ENCODE peak calls at places on chromosomes 3 and 15, in four cellular contexts. One of them, this sample, is unnamed.

GRCh38 chr3:153595186-153595815 is 433.3 kb downstream of the RAP2B start:
- DNase-seq in GM06990: no peak
- DNase-seq in neural progenitor cell: peak; percentile 36
- DNase-seq in astrocyte: peak; percentile 25
- DNase-seq in this sample: peak; percentile 45

GRCh38 chr3:129393271-129393670 is 35.2 kb downstream of the EFCAB12 start:
- DNase-seq in GM06990: no peak
- DNase-seq in neural progenitor cell: no peak
- DNase-seq in astrocyte: no peak
- DNase-seq in this sample: no peak

GRCh38 chr3:150469031-150469930 is 61.2 kb downstream of the TSC22D2 start:
- DNase-seq in GM06990: no peak
- DNase-seq in neural progenitor cell: no peak
- DNase-seq in astrocyte: peak; percentile 98
- DNase-seq in this sample: peak; percentile 98

GRCh38 chr3:118168175-118168574 is 866.5 kb downstream of the IGSF11 start:
- DNase-seq in GM06990: no peak
- DNase-seq in neural progenitor cell: no peak
- DNase-seq in astrocyte: no peak
- DNase-seq in this sample: no peak

GRCh38 chr15:98025237-98025636 is 64.7 kb downstream of the ARRDC4 start:
- DNase-seq in GM06990: no peak
- DNase-seq in neural progenitor cell: no peak
- DNase-seq in astrocyte: peak; percentile 62
- DNase-seq in this sample: peak; percentile 81

GRCh38 chr3:51985971-51986947 is 2.9 kb downstream of the ACY1 start:
- DNase-seq in GM06990: no peak
- DNase-seq in neural progenitor cell: no peak
- DNase-seq in astrocyte: no peak
- DNase-seq in this sample: no peak

GRCh38 chr3:59017617-59017984 is 32.2 kb downstream of the CFAP20DC start:
- DNase-seq in GM06990: no peak
- DNase-seq in neural progenitor cell: no peak
- DNase-seq in astrocyte: no peak
- DNase-seq in this sample: no peak

GRCh38 chr15:52213206-52213605 is 22.0 kb upstream of the GNB5 start:
- DNase-seq in GM06990: no peak
- DNase-seq in neural progenitor cell: no peak
- DNase-seq in astrocyte: no peak
- DNase-seq in this sample: no peak

GRCh38 chr3:182486459-182486858 is 306.8 kb upstream of the ATP11B start:
- DNase-seq in GM06990: no peak
- DNase-seq in neural progenitor cell: no peak
- DNase-seq in astrocyte: no peak
- DNase-seq in this sample: no peak

GRCh38 chr15:85752591-85752990 is 42.1 kb downstream of the KLHL25 start:
- DNase-seq in GM06990: no peak
- DNase-seq in neural progenitor cell: no peak
- DNase-seq in astrocyte: no peak
- DNase-seq in this sample: peak; percentile 64

GRCh38 chr3:88896026-88896425 is 211.4 kb upstream of the EPHA3 start:
- DNase-seq in GM06990: no peak
- DNase-seq in neural progenitor cell: no peak
- DNase-seq in astrocyte: no peak
- DNase-seq in this sample: peak; percentile 27

GRCh38 chr15:20358066-20358780 is 183.4 kb downstream of the GOLGA6L6 start:
- DNase-seq in GM06990: no peak
- DNase-seq in neural progenitor cell: no peak
- DNase-seq in astrocyte: no peak
- DNase-seq in this sample: no peak

GRCh38 chr3:146555311-146555710 is 10.9 kb upstream of the PLSCR1 start:
- DNase-seq in GM06990: no peak
- DNase-seq in neural progenitor cell: no peak
- DNase-seq in astrocyte: no peak
- DNase-seq in this sample: no peak

GRCh38 chr3:79618883-79619282 is 148.9 kb downstream of the ROBO1 start:
- DNase-seq in GM06990: no peak
- DNase-seq in neural progenitor cell: no peak
- DNase-seq in astrocyte: no peak
- DNase-seq in this sample: peak; percentile 53

GRCh38 chr3:55526332-55527030 is 39.4 kb upstream of the WNT5A start:
- DNase-seq in GM06990: no peak
- DNase-seq in neural progenitor cell: no peak
- DNase-seq in astrocyte: no peak
- DNase-seq in this sample: no peak

GRCh38 chr3:156873906-156874305 is 47.8 kb downstream of the LEKR1 start:
- DNase-seq in GM06990: no peak
- DNase-seq in neural progenitor cell: no peak
- DNase-seq in astrocyte: no peak
- DNase-seq in this sample: no peak

GRCh38 chr3:74539879-74540278 is 74.6 kb downstream of the CNTN3 start:
- DNase-seq in GM06990: no peak
- DNase-seq in neural progenitor cell: no peak
- DNase-seq in astrocyte: no peak
- DNase-seq in this sample: no peak

GRCh38 chr3:105394177-105394576 is 27.5 kb downstream of the ALCAM start:
- DNase-seq in GM06990: no peak
- DNase-seq in neural progenitor cell: no peak
- DNase-seq in astrocyte: peak; percentile 95
- DNase-seq in this sample: no peak

GRCh38 chr15:49135893-49136292 is 19.5 kb downstream of the COPS2 start:
- DNase-seq in GM06990: no peak
- DNase-seq in neural progenitor cell: no peak
- DNase-seq in astrocyte: peak; percentile 94
- DNase-seq in this sample: peak; percentile 74

GRCh38 chr15:60752973-60753720 is 274.2 kb upstream of the ICE2 start:
- DNase-seq in GM06990: no peak
- DNase-seq in neural progenitor cell: no peak
- DNase-seq in astrocyte: no peak
- DNase-seq in this sample: no peak

GRCh38 chr15:52008698-52009434 is 10.2 kb upstream of the MAPK6 start:
- DNase-seq in GM06990: peak; percentile 56
- DNase-seq in neural progenitor cell: no peak
- DNase-seq in astrocyte: no peak
- DNase-seq in this sample: no peak

GRCh38 chr3:52346623-52347530 is 30.8 kb downstream of the DNAH1 start:
- DNase-seq in GM06990: no peak
- DNase-seq in neural progenitor cell: no peak
- DNase-seq in astrocyte: peak; percentile 39
- DNase-seq in this sample: peak; percentile 6

GRCh38 chr3:54046677-54047214 is 75.6 kb upstream of the CACNA2D3 start:
- DNase-seq in GM06990: no peak
- DNase-seq in neural progenitor cell: no peak
- DNase-seq in astrocyte: peak; percentile 92
- DNase-seq in this sample: peak; percentile 88

GRCh38 chr15:70428211-70428822 is 330.6 kb upstream of the TLE3 start:
- DNase-seq in GM06990: no peak
- DNase-seq in neural progenitor cell: no peak
- DNase-seq in astrocyte: no peak
- DNase-seq in this sample: no peak

GRCh38 chr15:79811406-79812405 is 85.1 kb downstream of the MTHFS start:
- DNase-seq in GM06990: no peak
- DNase-seq in neural progenitor cell: no peak
- DNase-seq in astrocyte: peak; percentile 48
- DNase-seq in this sample: peak; percentile 27

GRCh38 chr3:181103605-181104004 is 114.1 kb upstream of the DNAJC19 start:
- DNase-seq in GM06990: no peak
- DNase-seq in neural progenitor cell: peak; percentile 88
- DNase-seq in astrocyte: no peak
- DNase-seq in this sample: peak; percentile 7

GRCh38 chr15:73389539-73389938 is 20.8 kb upstream of the HCN4 start:
- DNase-seq in GM06990: no peak
- DNase-seq in neural progenitor cell: no peak
- DNase-seq in astrocyte: no peak
- DNase-seq in this sample: no peak

GRCh38 chr3:136146981-136147729 is 49.0 kb downstream of the MSL2 start:
- DNase-seq in GM06990: no peak
- DNase-seq in neural progenitor cell: no peak
- DNase-seq in astrocyte: peak; percentile 20
- DNase-seq in this sample: no peak

GRCh38 chr3:133675631-133676335 is 14.0 kb upstream of the TOPBP1 start:
- DNase-seq in GM06990: peak; percentile 40
- DNase-seq in neural progenitor cell: no peak
- DNase-seq in astrocyte: no peak
- DNase-seq in this sample: no peak
- H3K4me3 ChIP-seq in GM06990: no peak overlapping the region
- H3K4me3 ChIP-seq in neural progenitor cell: no peak overlapping the region
- H3K4me3 ChIP-seq in astrocyte: no peak overlapping the region
- H3K4me3 ChIP-seq in this sample: no peak overlapping the region

DNA sequence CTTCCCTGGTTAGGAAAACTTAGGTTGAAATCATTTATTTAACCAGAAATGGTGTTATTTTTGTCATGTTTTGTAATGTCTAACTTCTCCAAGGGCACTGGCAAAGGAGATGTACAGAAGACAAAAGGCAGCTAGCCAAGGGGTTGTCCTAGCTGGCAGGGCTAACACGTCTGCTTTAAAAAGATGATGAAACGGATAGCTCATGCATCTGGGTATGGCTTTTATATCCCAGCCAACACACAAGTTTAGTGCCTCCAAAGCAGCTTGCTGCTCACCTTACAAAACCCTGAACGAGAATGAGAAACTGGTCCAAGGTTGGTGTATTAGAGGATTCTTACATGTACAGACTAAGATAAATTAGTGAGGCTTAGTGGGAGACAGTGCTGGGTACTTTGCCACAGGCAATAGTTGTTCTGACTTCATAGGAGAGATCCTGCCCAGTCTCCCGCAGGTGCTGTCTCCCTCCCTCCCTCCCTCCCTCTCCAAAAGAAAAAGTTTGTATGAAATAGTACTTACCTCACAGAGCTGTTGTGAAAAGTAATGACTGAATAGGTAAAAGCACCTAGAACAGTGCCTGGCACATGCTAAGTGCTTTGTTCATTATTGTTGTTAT is 47.8 kb downstream of the KCNMB2 start:
- DNase-seq in GM06990: no peak
- DNase-seq in neural progenitor cell: no peak
- DNase-seq in astrocyte: no peak
- DNase-seq in this sample: no peak
- H3K4me3 ChIP-seq in GM06990: no peak overlapping the region
- H3K4me3 ChIP-seq in neural progenitor cell: no peak overlapping the region
- H3K4me3 ChIP-seq in astrocyte: no peak overlapping the region
- H3K4me3 ChIP-seq in this sample: no peak overlapping the region

DNA sequence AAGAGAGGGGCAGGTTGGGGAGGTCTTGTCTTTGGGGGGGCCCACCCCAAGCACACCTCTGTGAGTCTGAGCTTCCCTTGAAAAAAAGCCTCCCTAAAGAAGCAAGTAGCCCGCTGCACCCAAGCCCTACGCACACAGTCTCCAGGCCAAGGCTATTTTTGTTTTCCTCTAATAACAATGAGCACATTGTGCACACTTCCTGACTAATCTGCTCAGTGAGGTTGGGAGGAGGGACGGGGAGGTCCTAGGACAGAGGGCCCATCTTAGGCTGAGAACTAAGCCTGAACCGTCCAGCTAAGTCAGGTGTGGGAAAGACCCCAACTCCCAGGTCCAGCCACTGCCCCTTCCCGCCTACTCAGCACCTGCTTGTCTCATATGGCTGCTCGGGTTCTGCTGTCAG is 87.2 kb downstream of the HMG20A start:
- DNase-seq in GM06990: no peak
- DNase-seq in neural progenitor cell: no peak
- DNase-seq in astrocyte: peak; percentile 67
- DNase-seq in this sample: peak; percentile 84
- H3K4me3 ChIP-seq in GM06990: no peak overlapping the region
- H3K4me3 ChIP-seq in neural progenitor cell: no peak overlapping the region
- H3K4me3 ChIP-seq in astrocyte: no peak overlapping the region
- H3K4me3 ChIP-seq in this sample: no peak overlapping the region

DNA sequence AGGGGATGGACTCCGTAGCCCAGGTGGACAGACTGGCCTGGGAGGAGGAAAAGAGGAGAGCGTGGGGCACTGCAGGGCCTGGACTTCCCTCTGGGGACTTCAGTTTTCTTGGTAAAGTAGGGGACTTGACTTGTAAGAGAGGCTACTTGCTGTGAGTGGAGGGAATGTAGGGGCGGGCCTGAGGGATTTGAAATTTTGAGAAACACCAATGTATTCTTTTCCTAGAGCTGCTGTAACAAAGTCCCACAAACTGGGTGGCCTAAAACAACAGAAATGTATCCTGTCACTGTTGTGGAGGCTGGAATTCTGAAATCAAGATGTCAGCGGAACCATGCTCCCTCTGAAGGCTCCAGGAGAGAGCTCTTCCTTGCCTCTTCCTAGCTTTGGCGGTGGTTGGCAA is 5.8 kb upstream of the HEG1 start:
- DNase-seq in GM06990: no peak
- DNase-seq in neural progenitor cell: no peak
- DNase-seq in astrocyte: no peak
- DNase-seq in this sample: no peak
- H3K4me3 ChIP-seq in GM06990: no peak overlapping the region
- H3K4me3 ChIP-seq in neural progenitor cell: no peak overlapping the region
- H3K4me3 ChIP-seq in astrocyte: no peak overlapping the region
- H3K4me3 ChIP-seq in this sample: no peak overlapping the region